ENCODE peak calls at places on chromosomes 11 and 22, in five cellular contexts. N is adipocyte, S is amniotic stem cell, X is cardiac fibroblast, U is fibroblast of lung. G is an unnamed sample.

GRCh38 chr11:119774180-119774763 is 45.3 kb upstream of the NECTIN1 start:
- DNase-seq in S (no peak), N (peak), U (peak), X (peak), G (no peak)

GRCh38 chr22:46708766-46709330 is 29.2 kb downstream of the CERK start:
- DNase-seq in S (no peak), X (no peak), U (no peak), N (no peak), G (no peak)

GRCh38 chr11:120182357-120182756 is 28.5 kb upstream of the OAF start:
- DNase-seq in N (no peak), U (no peak), X (no peak), S (no peak), G (no peak)

GRCh38 chr22:29011868-29012428 is 49.7 kb downstream of the C22orf31 start:
- DNase-seq in N (no peak), X (no peak), S (no peak), U (no peak), G (no peak)

GRCh38 chr11:68641880-68642279 is 42.5 kb upstream of the GAL start:
- DNase-seq in S (no peak), N (no peak), U (no peak), X (no peak), G (no peak)

GRCh38 chr11:128902515-128903066 is 11.4 kb downstream of the KCNJ5 start:
- DNase-seq in S (peak), U (peak), X (peak), N (peak), G (no peak)

GRCh38 chr11:131899954-131900580 is 529.7 kb downstream of the NTM start:
- DNase-seq in N (no peak), S (no peak), U (no peak), X (no peak), G (no peak)

GRCh38 chr11:111586305-111586915 is 15.8 kb upstream of the SIK2 start:
- DNase-seq in X (peak), S (no peak), N (peak), U (peak), G (no peak)

GRCh38 chr11:114106986-114107385 is 47.5 kb downstream of the ZBTB16 start:
- DNase-seq in X (no peak), S (no peak), N (no peak), U (no peak), G (no peak)

GRCh38 chr22:50597097-50597496 is 3.5 kb upstream of the MAPK8IP2 start:
- DNase-seq in U (no peak), S (no peak), N (no peak), X (no peak), G (no peak)

GRCh38 chr22:28907311-28908008 is 24.1 kb downstream of the ZNRF3 start:
- DNase-seq in N (no peak), X (no peak), S (no peak), U (peak), G (no peak)

GRCh38 chr11:3237119-3237518 is 4.9 kb upstream of the MRGPRE start:
- DNase-seq in U (no peak), N (no peak), S (no peak), X (no peak), G (no peak)

GRCh38 chr11:118380571-118380970 is 20.8 kb upstream of the ATP5MG start:
- DNase-seq in S (no peak), X (no peak), U (no peak), N (no peak), G (no peak)

GRCh38 chr11:64349404-64349803 is 9.4 kb downstream of the CCDC88B start:
- DNase-seq in S (no peak), N (no peak), X (no peak), U (no peak), G (no peak)

GRCh38 chr22:47401976-47402770 is 639.7 kb downstream of the TBC1D22A start:
- DNase-seq in X (no peak), U (no peak), N (no peak), S (no peak), G (no peak)

GRCh38 chr11:20887137-20887536 is 217.8 kb downstream of the NELL1 start:
- DNase-seq in X (no peak), S (no peak), N (no peak), U (no peak), G (no peak)

GRCh38 chr22:29917052-29917902 is 34.3 kb downstream of the MTMR3 start:
- DNase-seq in N (peak), S (no peak), X (peak), U (peak), G (no peak)

GRCh38 chr22:39646614-39647210 is 76.2 kb downstream of the CACNA1I start:
- DNase-seq in U (no peak), N (no peak), X (no peak), S (no peak), G (no peak)

GRCh38 chr11:1112351-1113191 is 37.9 kb downstream of the MUC2 start:
- DNase-seq in X (no peak), N (no peak), S (no peak), U (no peak), G (no peak)

GRCh38 chr22:39311592-39312400 is 7.6 kb downstream of the RPL3 start:
- DNase-seq in N (no peak), X (peak), S (no peak), U (no peak), G (no peak)

GRCh38 chr11:2762451-2762850 is 62.7 kb upstream of the KCNQ1OT1 start:
- DNase-seq in N (no peak), U (no peak), X (no peak), S (no peak), G (no peak)

GRCh38 chr11:108228236-108228635 is 5.4 kb downstream of the ATM start:
- DNase-seq in N (peak), S (no peak), U (no peak), X (no peak), G (no peak)

GRCh38 chr11:65861165-65861505 is 902 bp downstream of the MUS81 start:
- DNase-seq in X (no peak), S (no peak), N (peak), U (peak), G (no peak)